ENCODE peak calls at places on chromosomes 3 and 15, in ten cellular contexts. One of them, this sample, is unnamed.

GRCh38 chr3:140972833-140973232 is 31.2 kb downstream of the SLC25A36 start:
- DNase-seq in AG09309: peak
- DNase-seq in HFFc6: peak
- DNase-seq in kidney epithelial cell: peak
- DNase-seq in NK-92 treated with Interleukin-12 subunit alpha and Interleukin-12 subunit beta, amount 100 ng/mL, for 24 hours: no peak
- DNase-seq in progenitor cell of endocrine pancreas: no peak
- DNase-seq in heart right ventricle: no peak
- DNase-seq in PC-9: no peak
- DNase-seq in ACHN: peak
- DNase-seq in kidney: no peak
- DNase-seq in this sample: no peak

GRCh38 chr3:45972534-45973402 is 22.9 kb downstream of the FYCO1 start:
- DNase-seq in AG09309: peak
- DNase-seq in HFFc6: peak
- DNase-seq in kidney epithelial cell: peak
- DNase-seq in NK-92 treated with Interleukin-12 subunit alpha and Interleukin-12 subunit beta, amount 100 ng/mL, for 24 hours: no peak
- DNase-seq in progenitor cell of endocrine pancreas: no peak
- DNase-seq in heart right ventricle: no peak
- DNase-seq in PC-9: peak
- DNase-seq in ACHN: peak
- DNase-seq in kidney: no peak
- DNase-seq in this sample: no peak

GRCh38 chr3:48015451-48016182 is 599 bp downstream of the MAP4 start:
- DNase-seq in AG09309: no peak
- DNase-seq in HFFc6: no peak
- DNase-seq in kidney epithelial cell: no peak
- DNase-seq in NK-92 treated with Interleukin-12 subunit alpha and Interleukin-12 subunit beta, amount 100 ng/mL, for 24 hours: no peak
- DNase-seq in progenitor cell of endocrine pancreas: no peak
- DNase-seq in heart right ventricle: no peak
- DNase-seq in PC-9: no peak
- DNase-seq in ACHN: peak
- DNase-seq in kidney: no peak
- DNase-seq in this sample: no peak

GRCh38 chr3:31448035-31448881 is 84.5 kb upstream of the STT3B start:
- DNase-seq in AG09309: no peak
- DNase-seq in HFFc6: no peak
- DNase-seq in kidney epithelial cell: no peak
- DNase-seq in NK-92 treated with Interleukin-12 subunit alpha and Interleukin-12 subunit beta, amount 100 ng/mL, for 24 hours: no peak
- DNase-seq in progenitor cell of endocrine pancreas: no peak
- DNase-seq in heart right ventricle: no peak
- DNase-seq in PC-9: no peak
- DNase-seq in ACHN: peak
- DNase-seq in kidney: no peak
- DNase-seq in this sample: no peak

GRCh38 chr3:49937081-49937480 is 2.9 kb upstream of the RBM6 start:
- DNase-seq in AG09309: no peak
- DNase-seq in HFFc6: no peak
- DNase-seq in kidney epithelial cell: no peak
- DNase-seq in NK-92 treated with Interleukin-12 subunit alpha and Interleukin-12 subunit beta, amount 100 ng/mL, for 24 hours: no peak
- DNase-seq in progenitor cell of endocrine pancreas: no peak
- DNase-seq in heart right ventricle: no peak
- DNase-seq in PC-9: no peak
- DNase-seq in ACHN: no peak
- DNase-seq in kidney: no peak
- DNase-seq in this sample: no peak

GRCh38 chr3:184685055-184685454 is 26.8 kb downstream of the MAGEF1 start:
- DNase-seq in AG09309: no peak
- DNase-seq in HFFc6: no peak
- DNase-seq in kidney epithelial cell: no peak
- DNase-seq in NK-92 treated with Interleukin-12 subunit alpha and Interleukin-12 subunit beta, amount 100 ng/mL, for 24 hours: no peak
- DNase-seq in progenitor cell of endocrine pancreas: no peak
- DNase-seq in heart right ventricle: no peak
- DNase-seq in PC-9: no peak
- DNase-seq in ACHN: no peak
- DNase-seq in kidney: no peak
- DNase-seq in this sample: no peak

GRCh38 chr15:41934843-41935242 is 37.5 kb downstream of the EHD4 start:
- DNase-seq in AG09309: no peak
- DNase-seq in HFFc6: no peak
- DNase-seq in kidney epithelial cell: no peak
- DNase-seq in NK-92 treated with Interleukin-12 subunit alpha and Interleukin-12 subunit beta, amount 100 ng/mL, for 24 hours: peak
- DNase-seq in progenitor cell of endocrine pancreas: no peak
- DNase-seq in heart right ventricle: no peak
- DNase-seq in PC-9: peak
- DNase-seq in ACHN: peak
- DNase-seq in kidney: no peak
- DNase-seq in this sample: no peak

GRCh38 chr3:45776611-45777010 is 19.7 kb downstream of the SLC6A20 start:
- DNase-seq in AG09309: no peak
- DNase-seq in HFFc6: no peak
- DNase-seq in kidney epithelial cell: no peak
- DNase-seq in NK-92 treated with Interleukin-12 subunit alpha and Interleukin-12 subunit beta, amount 100 ng/mL, for 24 hours: no peak
- DNase-seq in progenitor cell of endocrine pancreas: no peak
- DNase-seq in heart right ventricle: no peak
- DNase-seq in PC-9: no peak
- DNase-seq in ACHN: no peak
- DNase-seq in kidney: no peak
- DNase-seq in this sample: peak

GRCh38 chr3:172317984-172318383 is 130.3 kb downstream of the GHSR start:
- DNase-seq in AG09309: peak
- DNase-seq in HFFc6: peak
- DNase-seq in kidney epithelial cell: peak
- DNase-seq in NK-92 treated with Interleukin-12 subunit alpha and Interleukin-12 subunit beta, amount 100 ng/mL, for 24 hours: no peak
- DNase-seq in progenitor cell of endocrine pancreas: no peak
- DNase-seq in heart right ventricle: peak
- DNase-seq in PC-9: peak
- DNase-seq in ACHN: peak
- DNase-seq in kidney: peak
- DNase-seq in this sample: peak

GRCh38 chr3:122745365-122746021 is 48.1 kb downstream of the HSPBAP1 start:
- DNase-seq in AG09309: peak
- DNase-seq in HFFc6: peak
- DNase-seq in kidney epithelial cell: peak
- DNase-seq in NK-92 treated with Interleukin-12 subunit alpha and Interleukin-12 subunit beta, amount 100 ng/mL, for 24 hours: no peak
- DNase-seq in progenitor cell of endocrine pancreas: no peak
- DNase-seq in heart right ventricle: no peak
- DNase-seq in PC-9: no peak
- DNase-seq in ACHN: peak
- DNase-seq in kidney: no peak
- DNase-seq in this sample: no peak

GRCh38 chr3:120192159-120192558 is 92.9 kb downstream of the GPR156 start:
- DNase-seq in AG09309: no peak
- DNase-seq in HFFc6: peak
- DNase-seq in kidney epithelial cell: no peak
- DNase-seq in NK-92 treated with Interleukin-12 subunit alpha and Interleukin-12 subunit beta, amount 100 ng/mL, for 24 hours: no peak
- DNase-seq in progenitor cell of endocrine pancreas: no peak
- DNase-seq in heart right ventricle: no peak
- DNase-seq in PC-9: no peak
- DNase-seq in ACHN: no peak
- DNase-seq in kidney: no peak
- DNase-seq in this sample: no peak

GRCh38 chr3:57053122-57053521 is 7.3 kb upstream of the SPATA12 start:
- DNase-seq in AG09309: no peak
- DNase-seq in HFFc6: no peak
- DNase-seq in kidney epithelial cell: no peak
- DNase-seq in NK-92 treated with Interleukin-12 subunit alpha and Interleukin-12 subunit beta, amount 100 ng/mL, for 24 hours: no peak
- DNase-seq in progenitor cell of endocrine pancreas: no peak
- DNase-seq in heart right ventricle: no peak
- DNase-seq in PC-9: no peak
- DNase-seq in ACHN: no peak
- DNase-seq in kidney: no peak
- DNase-seq in this sample: no peak

GRCh38 chr3:101676765-101677435 is at the start of gene ZBTB11:
- DNase-seq in AG09309: peak
- DNase-seq in HFFc6: peak
- DNase-seq in kidney epithelial cell: peak
- DNase-seq in NK-92 treated with Interleukin-12 subunit alpha and Interleukin-12 subunit beta, amount 100 ng/mL, for 24 hours: no peak
- DNase-seq in progenitor cell of endocrine pancreas: peak
- DNase-seq in heart right ventricle: peak
- DNase-seq in PC-9: peak
- DNase-seq in ACHN: peak
- DNase-seq in kidney: peak
- DNase-seq in this sample: no peak

GRCh38 chr15:61974759-61975158 is 85.5 kb downstream of the VPS13C start:
- DNase-seq in AG09309: peak
- DNase-seq in HFFc6: peak
- DNase-seq in kidney epithelial cell: no peak
- DNase-seq in NK-92 treated with Interleukin-12 subunit alpha and Interleukin-12 subunit beta, amount 100 ng/mL, for 24 hours: no peak
- DNase-seq in progenitor cell of endocrine pancreas: no peak
- DNase-seq in heart right ventricle: no peak
- DNase-seq in PC-9: no peak
- DNase-seq in ACHN: no peak
- DNase-seq in kidney: no peak
- DNase-seq in this sample: peak

GRCh38 chr15:77143606-77144005 is 72.7 kb upstream of the TSPAN3 start:
- DNase-seq in AG09309: no peak
- DNase-seq in HFFc6: no peak
- DNase-seq in kidney epithelial cell: no peak
- DNase-seq in NK-92 treated with Interleukin-12 subunit alpha and Interleukin-12 subunit beta, amount 100 ng/mL, for 24 hours: no peak
- DNase-seq in progenitor cell of endocrine pancreas: no peak
- DNase-seq in heart right ventricle: no peak
- DNase-seq in PC-9: no peak
- DNase-seq in ACHN: no peak
- DNase-seq in kidney: no peak
- DNase-seq in this sample: no peak

GRCh38 chr3:46690798-46691197 is 2.7 kb downstream of the ALS2CL start:
- DNase-seq in AG09309: no peak
- DNase-seq in HFFc6: no peak
- DNase-seq in kidney epithelial cell: no peak
- DNase-seq in NK-92 treated with Interleukin-12 subunit alpha and Interleukin-12 subunit beta, amount 100 ng/mL, for 24 hours: no peak
- DNase-seq in progenitor cell of endocrine pancreas: no peak
- DNase-seq in heart right ventricle: peak
- DNase-seq in PC-9: peak
- DNase-seq in ACHN: peak
- DNase-seq in kidney: peak
- DNase-seq in this sample: no peak

GRCh38 chr3:155412856-155413255 is 119.4 kb upstream of the STRIT1 start:
- DNase-seq in AG09309: no peak
- DNase-seq in HFFc6: no peak
- DNase-seq in kidney epithelial cell: no peak
- DNase-seq in NK-92 treated with Interleukin-12 subunit alpha and Interleukin-12 subunit beta, amount 100 ng/mL, for 24 hours: no peak
- DNase-seq in progenitor cell of endocrine pancreas: no peak
- DNase-seq in heart right ventricle: no peak
- DNase-seq in PC-9: no peak
- DNase-seq in ACHN: no peak
- DNase-seq in kidney: no peak
- DNase-seq in this sample: no peak

GRCh38 chr15:47507221-47507985 is 209.9 kb upstream of the SEMA6D start:
- DNase-seq in AG09309: no peak
- DNase-seq in HFFc6: no peak
- DNase-seq in kidney epithelial cell: no peak
- DNase-seq in NK-92 treated with Interleukin-12 subunit alpha and Interleukin-12 subunit beta, amount 100 ng/mL, for 24 hours: no peak
- DNase-seq in progenitor cell of endocrine pancreas: no peak
- DNase-seq in heart right ventricle: no peak
- DNase-seq in PC-9: no peak
- DNase-seq in ACHN: no peak
- DNase-seq in kidney: no peak
- DNase-seq in this sample: no peak

GRCh38 chr3:13301295-13301987 is 118.7 kb downstream of the NUP210 start:
- DNase-seq in AG09309: peak
- DNase-seq in HFFc6: peak
- DNase-seq in kidney epithelial cell: peak
- DNase-seq in NK-92 treated with Interleukin-12 subunit alpha and Interleukin-12 subunit beta, amount 100 ng/mL, for 24 hours: peak
- DNase-seq in progenitor cell of endocrine pancreas: no peak
- DNase-seq in heart right ventricle: no peak
- DNase-seq in PC-9: peak
- DNase-seq in ACHN: peak
- DNase-seq in kidney: peak
- DNase-seq in this sample: no peak

GRCh38 chr3:169657351-169658124 is 6.0 kb downstream of the MECOM start:
- DNase-seq in AG09309: no peak
- DNase-seq in HFFc6: no peak
- DNase-seq in kidney epithelial cell: no peak
- DNase-seq in NK-92 treated with Interleukin-12 subunit alpha and Interleukin-12 subunit beta, amount 100 ng/mL, for 24 hours: no peak
- DNase-seq in progenitor cell of endocrine pancreas: no peak
- DNase-seq in heart right ventricle: no peak
- DNase-seq in PC-9: no peak
- DNase-seq in ACHN: no peak
- DNase-seq in kidney: no peak
- DNase-seq in this sample: peak

GRCh38 chr15:70517194-70517590 is 246.2 kb downstream of the UACA start:
- DNase-seq in AG09309: no peak
- DNase-seq in HFFc6: no peak
- DNase-seq in kidney epithelial cell: no peak
- DNase-seq in NK-92 treated with Interleukin-12 subunit alpha and Interleukin-12 subunit beta, amount 100 ng/mL, for 24 hours: no peak
- DNase-seq in progenitor cell of endocrine pancreas: no peak
- DNase-seq in heart right ventricle: no peak
- DNase-seq in PC-9: no peak
- DNase-seq in ACHN: no peak
- DNase-seq in kidney: no peak
- DNase-seq in this sample: no peak

GRCh38 chr3:30498587-30498967 is 107.8 kb upstream of the TGFBR2 start:
- DNase-seq in AG09309: no peak
- DNase-seq in HFFc6: no peak
- DNase-seq in kidney epithelial cell: no peak
- DNase-seq in NK-92 treated with Interleukin-12 subunit alpha and Interleukin-12 subunit beta, amount 100 ng/mL, for 24 hours: no peak
- DNase-seq in progenitor cell of endocrine pancreas: no peak
- DNase-seq in heart right ventricle: no peak
- DNase-seq in PC-9: no peak
- DNase-seq in ACHN: no peak
- DNase-seq in kidney: no peak
- DNase-seq in this sample: no peak

GRCh38 chr3:128470134-128470915 is 3.6 kb upstream of the DNAJB8 start:
- DNase-seq in AG09309: no peak
- DNase-seq in HFFc6: no peak
- DNase-seq in kidney epithelial cell: no peak
- DNase-seq in NK-92 treated with Interleukin-12 subunit alpha and Interleukin-12 subunit beta, amount 100 ng/mL, for 24 hours: no peak
- DNase-seq in progenitor cell of endocrine pancreas: no peak
- DNase-seq in heart right ventricle: no peak
- DNase-seq in PC-9: no peak
- DNase-seq in ACHN: no peak
- DNase-seq in kidney: no peak
- DNase-seq in this sample: no peak

GRCh38 chr15:68301300-68301699 is 23.8 kb downstream of the FEM1B start:
- DNase-seq in AG09309: no peak
- DNase-seq in HFFc6: no peak
- DNase-seq in kidney epithelial cell: no peak
- DNase-seq in NK-92 treated with Interleukin-12 subunit alpha and Interleukin-12 subunit beta, amount 100 ng/mL, for 24 hours: no peak
- DNase-seq in progenitor cell of endocrine pancreas: no peak
- DNase-seq in heart right ventricle: no peak
- DNase-seq in PC-9: no peak
- DNase-seq in ACHN: no peak
- DNase-seq in kidney: no peak
- DNase-seq in this sample: no peak

GRCh38 chr3:32366638-32367368 is 24.9 kb upstream of the CMTM7 start:
- DNase-seq in AG09309: no peak
- DNase-seq in HFFc6: no peak
- DNase-seq in kidney epithelial cell: no peak
- DNase-seq in NK-92 treated with Interleukin-12 subunit alpha and Interleukin-12 subunit beta, amount 100 ng/mL, for 24 hours: no peak
- DNase-seq in progenitor cell of endocrine pancreas: no peak
- DNase-seq in heart right ventricle: no peak
- DNase-seq in PC-9: peak
- DNase-seq in ACHN: no peak
- DNase-seq in kidney: no peak
- DNase-seq in this sample: no peak

GRCh38 chr15:101013151-101013550 is 94.0 kb downstream of the LRRK1 start:
- DNase-seq in AG09309: no peak
- DNase-seq in HFFc6: no peak
- DNase-seq in kidney epithelial cell: no peak
- DNase-seq in NK-92 treated with Interleukin-12 subunit alpha and Interleukin-12 subunit beta, amount 100 ng/mL, for 24 hours: no peak
- DNase-seq in progenitor cell of endocrine pancreas: no peak
- DNase-seq in heart right ventricle: no peak
- DNase-seq in PC-9: no peak
- DNase-seq in ACHN: no peak
- DNase-seq in kidney: no peak
- DNase-seq in this sample: no peak

GRCh38 chr3:129555176-129555575 is 12.2 kb downstream of the H1-8 start:
- DNase-seq in AG09309: no peak
- DNase-seq in HFFc6: no peak
- DNase-seq in kidney epithelial cell: no peak
- DNase-seq in NK-92 treated with Interleukin-12 subunit alpha and Interleukin-12 subunit beta, amount 100 ng/mL, for 24 hours: no peak
- DNase-seq in progenitor cell of endocrine pancreas: no peak
- DNase-seq in heart right ventricle: no peak
- DNase-seq in PC-9: no peak
- DNase-seq in ACHN: no peak
- DNase-seq in kidney: no peak
- DNase-seq in this sample: no peak

GRCh38 chr3:139173372-139174108 is 128.8 kb upstream of the PRR23C start:
- DNase-seq in AG09309: peak
- DNase-seq in HFFc6: no peak
- DNase-seq in kidney epithelial cell: no peak
- DNase-seq in NK-92 treated with Interleukin-12 subunit alpha and Interleukin-12 subunit beta, amount 100 ng/mL, for 24 hours: no peak
- DNase-seq in progenitor cell of endocrine pancreas: no peak
- DNase-seq in heart right ventricle: no peak
- DNase-seq in PC-9: no peak
- DNase-seq in ACHN: no peak
- DNase-seq in kidney: no peak
- DNase-seq in this sample: no peak

This sample was measured in NCI-H1105.